ENCODE peak calls at places on chromosomes 4 and X, in eight cellular contexts. H, A, F, X, T, L, J and M are unnamed samples.

GRCh38 chr4:85659626-85660213 is 184.8 kb downstream of the ARHGAP24 start:
- DNase-seq in H (no peak), A (no peak), F (no peak), X (no peak), T (no peak), L (no peak), J (no peak), M (no peak)

GRCh38 chr4:142886566-142886965 is 40.5 kb upstream of the INPP4B start:
- DNase-seq in H (no peak), A (no peak), F (no peak), X (no peak), T (no peak), L (no peak), J (no peak), M (no peak)

GRCh38 chrX:2664497-2664896 is 26.6 kb upstream of the CD99 start:
- DNase-seq in H (no peak), A (no peak), F (no peak), X (no peak), T (peak; percentile 24), L (no peak), J (no peak), M (no peak)

GRCh38 chr4:73817341-73817740 is 19.1 kb upstream of the CXCL6 start:
- DNase-seq in H (no peak), A (no peak), F (no peak), X (no peak), T (no peak), L (no peak), J (no peak), M (no peak)

GRCh38 chr4:81030061-81030616 is 369 bp upstream of the BMP3 start:
- DNase-seq in H (no peak), A (no peak), F (no peak), X (no peak), T (no peak), L (no peak), J (no peak), M (no peak)

GRCh38 chr4:152535236-152535902 is 523 bp downstream of the FBXW7 start:
- DNase-seq in H (peak; percentile 45), A (peak; percentile 6), F (no peak), X (no peak), T (no peak), L (no peak), J (peak; percentile 12), M (no peak)

GRCh38 chrX:53547668-53548067 is 113.5 kb upstream of the HSD17B10 start:
- DNase-seq in H (no peak), A (no peak), F (no peak), X (no peak), T (no peak), L (no peak), J (no peak), M (no peak)

GRCh38 chrX:68049466-68049865 is 383.8 kb downstream of the OPHN1 start:
- DNase-seq in H (no peak), A (no peak), F (no peak), X (peak; percentile 11), T (no peak), L (no peak), J (no peak), M (no peak)

GRCh38 chr4:183201331-183201730 is 102.3 kb downstream of the WWC2 start:
- DNase-seq in H (no peak), A (peak; percentile 82), F (no peak), X (no peak), T (no peak), L (no peak), J (no peak), M (no peak)

GRCh38 chrX:87409113-87409841 is 108.3 kb upstream of the KLHL4 start:
- DNase-seq in H (no peak), A (peak; percentile 84), F (no peak), X (peak; percentile 95), T (no peak), L (peak; percentile 12), J (no peak), M (no peak)

GRCh38 chr4:100493756-100494155 is 24.1 kb downstream of the EMCN start:
- DNase-seq in H (no peak), A (peak; percentile 8), F (no peak), X (no peak), T (peak; percentile 9), L (no peak), J (no peak), M (no peak)

GRCh38 chr4:88352062-88352461 is 26.6 kb upstream of the HERC6 start:
- DNase-seq in H (no peak), A (peak; percentile 62), F (no peak), X (peak; percentile 18), T (peak; percentile 48), L (no peak), J (no peak), M (no peak)

GRCh38 chr4:112374850-112375249 is 77.7 kb downstream of the ALPK1 start:
- DNase-seq in H (no peak), A (no peak), F (no peak), X (no peak), T (no peak), L (no peak), J (no peak), M (no peak)

GRCh38 chrX:77446029-77446585 is 1.1 kb upstream of the FGF16 start:
- DNase-seq in H (no peak), A (no peak), F (no peak), X (no peak), T (no peak), L (no peak), J (no peak), M (no peak)

GRCh38 chrX:154731881-154732280 is 19.0 kb downstream of the GAB3 start:
- DNase-seq in H (no peak), A (peak; percentile 17), F (no peak), X (no peak), T (no peak), L (no peak), J (no peak), M (no peak)

GRCh38 chr4:106763044-106763443 is 273.1 kb downstream of the DKK2 start:
- DNase-seq in H (no peak), A (peak; percentile 55), F (peak; percentile 18), X (no peak), T (peak; percentile 47), L (peak; percentile 11), J (no peak), M (no peak)

GRCh38 chrX:1385251-1385794 is 6.6 kb downstream of the SLC25A6 start:
- DNase-seq in H (no peak), A (no peak), F (no peak), X (no peak), T (no peak), L (no peak), J (no peak), M (no peak)

GRCh38 chr4:151015458-151016344 is 617 bp upstream of the LRBA start:
- DNase-seq in H (peak; percentile 88), A (peak; percentile 69), F (peak; percentile 84), X (peak; percentile 66), T (no peak), L (peak; percentile 84), J (peak; percentile 72), M (peak; percentile 19)

GRCh38 chr4:2041234-2042130 is 17.6 kb upstream of the NAT8L start:
- DNase-seq in H (peak; percentile 81), A (peak; percentile 76), F (peak; percentile 46), X (peak; percentile 81), T (peak; percentile 36), L (peak; percentile 87), J (peak; percentile 86), M (peak; percentile 41)

GRCh38 chr4:1361391-1361790 is 14.4 kb downstream of the UVSSA start:
- DNase-seq in H (no peak), A (no peak), F (peak; percentile 12), X (no peak), T (no peak), L (no peak), J (no peak), M (no peak)

GRCh38 chr4:91267543-91267942 is 1036.2 kb upstream of the GRID2 start:
- DNase-seq in H (no peak), A (no peak), F (no peak), X (no peak), T (no peak), L (no peak), J (no peak), M (no peak)

GRCh38 chr4:5144384-5144783 is 93.1 kb downstream of the STK32B start:
- DNase-seq in H (no peak), A (no peak), F (no peak), X (no peak), T (no peak), L (no peak), J (no peak), M (no peak)

GRCh38 chr4:81405900-81406401 is 65.8 kb downstream of the RASGEF1B start:
- DNase-seq in H (peak; percentile 68), A (peak; percentile 71), F (peak; percentile 65), X (peak; percentile 40), T (peak; percentile 55), L (peak; percentile 93), J (peak; percentile 3), M (peak; percentile 54)

GRCh38 chr4:126899382-126899801 is 733.4 kb upstream of the INTU start:
- DNase-seq in H (no peak), A (peak; percentile 88), F (peak; percentile 25), X (peak; percentile 75), T (peak; percentile 79), L (peak; percentile 21), J (no peak), M (no peak)

GRCh38 chrX:88982933-88983332 is 235.9 kb downstream of the CPXCR1 start:
- DNase-seq in H (no peak), A (no peak), F (no peak), X (no peak), T (no peak), L (no peak), J (no peak), M (no peak)

GRCh38 chr4:114273246-114273645 is 293.8 kb upstream of the ARSJ start:
- DNase-seq in H (no peak), A (no peak), F (no peak), X (no peak), T (no peak), L (no peak), J (no peak), M (no peak)

GRCh38 chr4:184120549-184121127 is 97.0 kb downstream of the ENPP6 start:
- DNase-seq in H (no peak), A (no peak), F (no peak), X (no peak), T (no peak), L (no peak), J (no peak), M (no peak)

GRCh38 chr4:96524311-96524875 is 684.5 kb downstream of the PDHA2 start:
- DNase-seq in H (no peak), A (no peak), F (no peak), X (no peak), T (no peak), L (no peak), J (no peak), M (no peak)

GRCh38 chr4:153731239-153731638 is 28.6 kb downstream of the RNF175 start:
- DNase-seq in H (no peak), A (peak; percentile 88), F (no peak), X (peak; percentile 89), T (peak; percentile 61), L (no peak), J (no peak), M (no peak)

GRCh38 chr4:27811928-27812327 is 951.3 kb downstream of the STIM2 start:
- DNase-seq in H (no peak), A (no peak), F (no peak), X (no peak), T (no peak), L (no peak), J (no peak), M (no peak)

GRCh38 chr4:77821775-77822174 is 2.6 kb upstream of the CNOT6L start:
- DNase-seq in H (peak; percentile 62), A (no peak), F (no peak), X (no peak), T (no peak), L (peak; percentile 1), J (no peak), M (no peak)

GRCh38 chrX:67353651-67354370 is 190.0 kb upstream of the AR start:
- DNase-seq in H (no peak), A (no peak), F (no peak), X (peak; percentile 33), T (peak; percentile 3), L (no peak), J (no peak), M (no peak)